ENCODE peak calls at places on chromosomes 11 and 22, in five cellular contexts. D, R, H, J and S are unnamed samples.
A peak's percentile ranks its signal among the peaks of the same experiment; 100 is the strongest.

GRCh38 chr11:58616594-58616993 is 5.9 kb upstream of the CNTF start:
- DNase-seq in D (no peak), R (no peak), H (no peak), J (peak; percentile 96), S (no peak)

GRCh38 chr11:122803306-122803705 is 35.0 kb upstream of the CRTAM start:
- DNase-seq in D (no peak), R (no peak), H (no peak), J (peak; percentile 87), S (no peak)

GRCh38 chr11:74672956-74673895 is 58.0 kb downstream of the CHRDL2 start:
- DNase-seq in D (peak; percentile 46), R (peak; percentile 69), H (no peak), J (peak; percentile 99), S (no peak)

GRCh38 chr11:10122337-10123197 is 171.5 kb downstream of the SBF2 start:
- DNase-seq in D (peak; percentile 39), R (peak; percentile 39), H (no peak), J (peak; percentile 43), S (peak; percentile 22)

GRCh38 chr11:116515666-116516184 is 257.1 kb downstream of the BUD13 start:
- DNase-seq in D (no peak), R (no peak), H (no peak), J (no peak), S (no peak)

GRCh38 chr11:93359396-93359795 is 28.9 kb downstream of the DEUP1 start:
- DNase-seq in D (no peak), R (no peak), H (no peak), J (no peak), S (no peak)

GRCh38 chr11:8593935-8594909 is at the start of gene STK33:
- DNase-seq in D (peak; percentile 87), R (peak; percentile 47), H (no peak), J (peak; percentile 30), S (peak; percentile 89)

GRCh38 chr11:75563501-75563977 is 1.5 kb downstream of the SERPINH1 start:
- DNase-seq in D (no peak), R (no peak), H (no peak), J (no peak), S (no peak)

GRCh38 chr11:38538866-38539651 is 1941.0 kb upstream of the RAG2 start:
- DNase-seq in D (no peak), R (no peak), H (no peak), J (no peak), S (no peak)

GRCh38 chr11:79182794-79183193 is 258.0 kb downstream of the TENM4 start:
- DNase-seq in D (no peak), R (no peak), H (no peak), J (peak; percentile 98), S (no peak)

GRCh38 chr11:4826425-4826824 is 5.3 kb downstream of the OR51F2 start:
- DNase-seq in D (no peak), R (no peak), H (no peak), J (peak; percentile 12), S (no peak)

GRCh38 chr22:19691721-19692341 is 22.5 kb upstream of the SEPTIN5 start:
- DNase-seq in D (peak; percentile 56), R (peak; percentile 55), H (no peak), J (peak; percentile 79), S (no peak)

GRCh38 chr11:69913591-69914285 is 94.5 kb upstream of the FGF3 start:
- DNase-seq in D (no peak), R (no peak), H (no peak), J (no peak), S (no peak)

GRCh38 chr22:18068381-18068988 is 9.3 kb upstream of the PEX26 start:
- DNase-seq in D (no peak), R (no peak), H (no peak), J (no peak), S (no peak)

GRCh38 chr11:37504066-37504611 is 906.1 kb upstream of the RAG2 start:
- DNase-seq in D (no peak), R (peak; percentile 62), H (no peak), J (peak; percentile 88), S (peak; percentile 24)

GRCh38 chr11:71472357-71472885 is 19.4 kb downstream of the NADSYN1 start:
- DNase-seq in D (no peak), R (no peak), H (no peak), J (no peak), S (no peak)

GRCh38 chr22:17727244-17727892 is 46.9 kb downstream of the BID start:
- DNase-seq in D (no peak), R (no peak), H (no peak), J (no peak), S (no peak)

GRCh38 chr11:128290106-128290840 is 297.1 kb downstream of the ETS1 start:
- DNase-seq in D (peak; percentile 77), R (peak; percentile 58), H (peak; percentile 32), J (peak; percentile 88), S (peak; percentile 77)

GRCh38 chr11:119782021-119782420 is 53.0 kb upstream of the NECTIN1 start:
- DNase-seq in D (no peak), R (no peak), H (no peak), J (no peak), S (no peak)

GRCh38 chr11:86938900-86939880 is 16.0 kb downstream of the FZD4 start:
- DNase-seq in D (no peak), R (no peak), H (no peak), J (peak; percentile 74), S (peak; percentile 38)

GRCh38 chr22:45470871-45471270 is 31.8 kb upstream of the FBLN1 start:
- DNase-seq in D (no peak), R (no peak), H (no peak), J (no peak), S (no peak)

GRCh38 chr11:86103808-86104207 is 34.9 kb upstream of the PICALM start:
- DNase-seq in D (no peak), R (no peak), H (no peak), J (no peak), S (no peak)

GRCh38 chr11:6693342-6694228 is 10.4 kb upstream of the MRPL17 start:
- DNase-seq in D (no peak), R (no peak), H (no peak), J (peak; percentile 97), S (no peak)

GRCh38 chr11:120890921-120891320 is 133.0 kb upstream of the TBCEL start:
- DNase-seq in D (no peak), R (no peak), H (no peak), J (no peak), S (no peak)

GRCh38 chr11:124669193-124669592 is 4.3 kb downstream of the SIAE start:
- DNase-seq in D (peak; percentile 56), R (peak; percentile 51), H (no peak), J (peak; percentile 62), S (peak; percentile 74)
- TF ChIP-seq CTCF in D (peak; percentile 58), R (peak; percentile 34), H (peak; percentile 86), J (peak; percentile 87), S (peak; percentile 76)

DNA sequence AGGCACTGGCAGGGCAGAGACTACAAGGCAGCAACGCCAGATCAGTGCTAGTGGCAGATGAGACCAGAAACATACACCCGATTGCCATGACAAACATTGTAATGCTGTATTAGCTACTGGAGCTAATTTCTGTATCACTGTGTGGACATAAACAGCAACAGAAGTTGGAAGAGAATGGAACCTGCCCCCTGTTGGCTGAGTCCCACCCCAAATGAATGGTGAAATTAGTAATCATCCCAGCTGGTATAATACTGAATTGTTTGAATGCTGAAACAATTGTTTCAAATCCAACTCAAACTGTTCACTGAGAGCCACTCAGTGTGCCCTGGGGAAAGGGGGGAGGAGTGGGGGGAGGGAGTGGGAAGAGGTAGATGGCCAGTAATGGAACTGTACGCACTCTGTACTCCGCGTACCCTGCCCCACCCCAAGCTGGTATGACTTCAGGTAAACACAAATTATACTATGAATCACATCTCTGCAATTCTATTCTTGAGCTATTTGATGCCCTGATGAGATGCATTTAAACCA is 11.2 kb upstream of the BIRC3 start:
- DNase-seq in D (peak; percentile 47), R (peak; percentile 80), H (no peak), J (no peak), S (no peak)
- TF ChIP-seq CTCF in D (no peak), R (peak; percentile 26), H (no peak), J (no peak), S (no peak)

GRCh38 chr11:45096636-45097035 is 49.8 kb upstream of the PRDM11 start:
- DNase-seq in D (no peak), R (no peak), H (no peak), J (no peak), S (no peak)
- TF ChIP-seq CTCF in D (no peak), R (no peak), H (no peak), J (no peak), S (no peak)

GRCh38 chr22:20957691-20958440 is 9.2 kb upstream of the AIFM3 start:
- DNase-seq in D (no peak), R (peak; percentile 52), H (no peak), J (peak; percentile 31), S (peak; percentile 73)
- TF ChIP-seq CTCF in D (no peak), R (no peak), H (no peak), J (no peak), S (no peak)

DNA sequence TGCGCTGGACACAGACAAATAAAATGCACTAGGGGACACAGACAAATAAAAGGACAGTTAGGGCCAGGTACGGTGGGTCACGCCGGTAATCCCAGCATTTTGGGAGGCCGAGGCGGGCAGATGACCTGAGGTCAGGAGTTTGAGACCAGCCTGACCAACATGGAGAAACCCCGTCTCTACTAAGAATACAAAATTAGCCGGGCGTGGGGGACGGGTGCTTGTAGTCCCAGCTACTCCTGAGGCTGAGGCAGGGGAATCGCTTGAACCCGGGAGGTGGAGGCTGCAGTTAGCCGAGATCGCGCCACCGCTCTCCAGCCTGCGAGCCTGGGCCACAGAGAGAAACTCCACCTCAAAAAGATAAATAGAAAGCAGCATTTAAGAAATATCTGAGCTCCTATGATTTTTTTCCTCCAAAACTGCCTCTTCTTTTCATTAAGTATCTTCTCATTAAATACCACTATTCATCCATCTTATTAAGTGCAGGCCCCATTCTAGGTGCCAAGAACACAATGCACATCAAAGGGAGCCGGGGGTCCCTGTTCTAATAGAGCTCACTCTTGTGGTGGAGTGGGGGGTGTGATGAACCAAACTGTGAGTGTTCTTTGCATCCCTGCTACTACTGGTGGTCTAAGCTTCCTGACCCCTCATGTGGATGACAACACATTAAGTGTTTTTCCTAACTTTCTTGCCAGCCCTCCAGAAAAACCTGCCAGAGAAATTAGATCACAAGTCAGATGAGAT is 766 bp upstream of the ZNHIT2 start:
- DNase-seq in D (no peak), R (no peak), H (no peak), J (no peak), S (no peak)
- TF ChIP-seq CTCF in D (no peak), R (no peak), H (peak; percentile 4), J (no peak), S (no peak)

GRCh38 chr11:34840736-34841386 is 75.3 kb downstream of the APIP start:
- DNase-seq in D (no peak), R (peak; percentile 35), H (no peak), J (peak; percentile 49), S (peak; percentile 52)
- TF ChIP-seq CTCF in D (no peak), R (peak; percentile 48), H (no peak), J (peak; percentile 59), S (peak; percentile 53)